ENCODE peak calls at places on chromosomes 4 and X, in ten cellular contexts. D, U, H, V, L, X, T, R, Z and G are unnamed samples.

GRCh38 chrX:45667666-45668065 is 467.0 kb upstream of the DIPK2B start:
- DNase-seq in D (no peak), U (no peak), H (no peak), V (no peak), L (no peak), X (peak), T (peak), R (peak), Z (peak), G (no peak)

GRCh38 chr4:10226756-10227155 is 110.2 kb upstream of the WDR1 start:
- DNase-seq in D (no peak), U (no peak), H (no peak), V (no peak), L (no peak), X (peak), T (no peak), R (no peak), Z (no peak), G (no peak)

GRCh38 chr4:39365360-39365759 is 802 bp downstream of the RFC1 start:
- DNase-seq in D (no peak), U (no peak), H (no peak), V (no peak), L (no peak), X (no peak), T (no peak), R (no peak), Z (no peak), G (no peak)

GRCh38 chr4:147528054-147528453 is 47.2 kb downstream of the EDNRA start:
- DNase-seq in D (no peak), U (no peak), H (no peak), V (no peak), L (no peak), X (no peak), T (no peak), R (no peak), Z (no peak), G (no peak)

GRCh38 chr4:64539234-64539849 is 130.1 kb upstream of the TECRL start:
- DNase-seq in D (peak), U (peak), H (peak), V (peak), L (peak), X (peak), T (peak), R (peak), Z (peak), G (peak)

GRCh38 chr4:86939737-86940141 is 4.9 kb downstream of the AFF1 start:
- DNase-seq in D (no peak), U (no peak), H (no peak), V (no peak), L (no peak), X (no peak), T (no peak), R (no peak), Z (no peak), G (peak)

GRCh38 chr4:176534566-176534965 is 214.8 kb downstream of the SPCS3 start:
- DNase-seq in D (no peak), U (peak), H (no peak), V (peak), L (no peak), X (peak), T (peak), R (peak), Z (peak), G (no peak)

GRCh38 chr4:169956441-169956840 is 69.8 kb downstream of the MFAP3L start:
- DNase-seq in D (no peak), U (no peak), H (no peak), V (no peak), L (no peak), X (no peak), T (no peak), R (no peak), Z (peak), G (no peak)

GRCh38 chr4:182179105-182179504 is 64.1 kb upstream of the TENM3 start:
- DNase-seq in D (no peak), U (no peak), H (no peak), V (peak), L (peak), X (peak), T (no peak), R (no peak), Z (peak), G (no peak)

GRCh38 chr4:8050555-8051206 is 107.9 kb downstream of the ABLIM2 start:
- DNase-seq in D (peak), U (peak), H (no peak), V (no peak), L (no peak), X (peak), T (no peak), R (peak), Z (peak), G (no peak)

GRCh38 chr4:188021548-188022249 is 26.1 kb downstream of the ZFP42 start:
- DNase-seq in D (no peak), U (no peak), H (no peak), V (no peak), L (peak), X (no peak), T (no peak), R (no peak), Z (no peak), G (no peak)

GRCh38 chrX:122579521-122579920 is 604.6 kb upstream of the GRIA3 start:
- DNase-seq in D (no peak), U (no peak), H (no peak), V (no peak), L (no peak), X (no peak), T (no peak), R (peak), Z (peak), G (no peak)

GRCh38 chr4:3389879-3390840 is 51.6 kb upstream of the HGFAC start:
- DNase-seq in D (no peak), U (no peak), H (no peak), V (no peak), L (no peak), X (no peak), T (no peak), R (peak), Z (no peak), G (no peak)

GRCh38 chr4:108240356-108240755 is 71.6 kb upstream of the LEF1 start:
- DNase-seq in D (no peak), U (no peak), H (no peak), V (no peak), L (no peak), X (peak), T (no peak), R (no peak), Z (peak), G (no peak)

GRCh38 chr4:37885496-37885895 is 5.4 kb upstream of the TBC1D1 start:
- DNase-seq in D (no peak), U (peak), H (no peak), V (no peak), L (no peak), X (peak), T (no peak), R (no peak), Z (no peak), G (no peak)

GRCh38 chrX:37331546-37331945 is 17.6 kb upstream of the PRRG1 start:
- DNase-seq in D (no peak), U (no peak), H (no peak), V (no peak), L (no peak), X (no peak), T (no peak), R (no peak), Z (no peak), G (no peak)

GRCh38 chrX:118325453-118325852 is 20.5 kb upstream of the WDR44 start:
- DNase-seq in D (no peak), U (no peak), H (no peak), V (no peak), L (peak), X (peak), T (peak), R (no peak), Z (peak), G (peak)

GRCh38 chr4:1344696-1345095 is 2.3 kb upstream of the UVSSA start:
- DNase-seq in D (no peak), U (no peak), H (no peak), V (no peak), L (no peak), X (no peak), T (peak), R (peak), Z (no peak), G (no peak)

GRCh38 chr4:164753873-164754488 is at the start of gene SMIM31:
- DNase-seq in D (no peak), U (no peak), H (no peak), V (no peak), L (no peak), X (no peak), T (peak), R (peak), Z (no peak), G (no peak)

GRCh38 chrX:45774961-45775360 is 574.3 kb upstream of the DIPK2B start:
- DNase-seq in D (peak), U (no peak), H (no peak), V (peak), L (no peak), X (peak), T (peak), R (peak), Z (peak), G (no peak)

GRCh38 chrX:96919672-96920071 is 36.0 kb downstream of the RPA4 start:
- DNase-seq in D (no peak), U (no peak), H (no peak), V (no peak), L (no peak), X (no peak), T (no peak), R (no peak), Z (no peak), G (no peak)

GRCh38 chrX:15973299-15973698 is 118.7 kb upstream of the AP1S2 start:
- DNase-seq in D (no peak), U (peak), H (no peak), V (peak), L (peak), X (peak), T (peak), R (peak), Z (peak), G (peak)

GRCh38 chr4:101229116-101229515 is 118.2 kb downstream of the PPP3CA start:
- DNase-seq in D (no peak), U (no peak), H (no peak), V (peak), L (no peak), X (peak), T (no peak), R (peak), Z (peak), G (no peak)

GRCh38 chr4:8651661-8652180 is 59.2 kb downstream of the CPZ start:
- DNase-seq in D (no peak), U (no peak), H (no peak), V (no peak), L (no peak), X (no peak), T (no peak), R (no peak), Z (no peak), G (no peak)

GRCh38 chr4:8329560-8329858 is 60.0 kb downstream of the HTRA3 start:
- DNase-seq in D (no peak), U (no peak), H (no peak), V (no peak), L (no peak), X (no peak), T (no peak), R (no peak), Z (no peak), G (no peak)

GRCh38 chrX:30627818-30628652 is 25.2 kb upstream of the GK start:
- DNase-seq in D (no peak), U (no peak), H (no peak), V (no peak), L (no peak), X (no peak), T (peak), R (no peak), Z (no peak), G (no peak)

GRCh38 chr4:92516450-92516849 is 212.7 kb downstream of the GRID2 start:
- DNase-seq in D (no peak), U (no peak), H (no peak), V (no peak), L (no peak), X (no peak), T (no peak), R (no peak), Z (no peak), G (no peak)

GRCh38 chr4:26365537-26366150 is 44.8 kb downstream of the RBPJ start:
- DNase-seq in D (no peak), U (no peak), H (no peak), V (no peak), L (no peak), X (no peak), T (no peak), R (no peak), Z (no peak), G (no peak)

GRCh38 chr4:112213850-112214249 is 17.7 kb upstream of the AP1AR start:
- DNase-seq in D (no peak), U (peak), H (no peak), V (no peak), L (peak), X (peak), T (peak), R (no peak), Z (peak), G (no peak)

GRCh38 chrX:85111347-85111746 is 107.7 kb downstream of the APOOL start:
- DNase-seq in D (no peak), U (peak), H (no peak), V (peak), L (no peak), X (peak), T (peak), R (peak), Z (peak), G (peak)

GRCh38 chr4:70802923-70803605 is 36.6 kb downstream of the GRSF1 start:
- DNase-seq in D (no peak), U (no peak), H (no peak), V (no peak), L (no peak), X (no peak), T (peak), R (no peak), Z (no peak), G (no peak)

GRCh38 chrX:132489256-132490085 is 633 bp upstream of the MBNL3 start:
- DNase-seq in D (peak), U (peak), H (peak), V (peak), L (peak), X (peak), T (peak), R (peak), Z (peak), G (peak)